ENCODE peak calls at places on chromosomes 3 and 15, in five cellular contexts. P, F, Y, W and Z are unnamed samples. For H3K36me3 and H3K4me1, the result is how much of the 10 kb centered on the place peaks cover.

GRCh38 chr3:159764211-159765024 is 224.2 kb upstream of the IL12A start:
- DNase-seq in F (peak), P (peak), Y (peak), W (peak), Z (peak)

GRCh38 chr3:195806916-195807231 is 4.9 kb downstream of the MUC4 start:
- DNase-seq in F (no peak), P (no peak), W (no peak), Y (no peak), Z (no peak)

GRCh38 chr15:73265536-73266153 is 103.1 kb downstream of the HCN4 start:
- DNase-seq in P (peak), F (peak), Y (no peak), W (no peak), Z (peak)

GRCh38 chr3:110583373-110583935 is 488.2 kb upstream of the NECTIN3 start:
- DNase-seq in F (no peak), P (no peak), Y (no peak), W (no peak), Z (peak)

GRCh38 chr3:109532257-109533216 is 195.2 kb upstream of the DPPA4 start:
- DNase-seq in P (peak), W (no peak), F (no peak), Y (no peak), Z (peak)

GRCh38 chr15:74327756-74328155 is 39.7 kb downstream of the CYP11A1 start:
- DNase-seq in Y (no peak), F (no peak), W (no peak), P (no peak), Z (no peak)

GRCh38 chr3:64121750-64122311 is 98.5 kb upstream of the PSMD6 start:
- DNase-seq in W (no peak), F (no peak), Y (no peak), P (no peak), Z (no peak)

GRCh38 chr15:31905054-31905453 is 125.3 kb upstream of the CHRNA7 start:
- DNase-seq in W (no peak), P (peak), F (peak), Y (no peak), Z (no peak)

GRCh38 chr3:70352215-70352614 is 39.8 kb upstream of the MDFIC2 start:
- DNase-seq in Y (no peak), P (no peak), W (no peak), F (no peak), Z (no peak)

GRCh38 chr15:31178705-31179104 is 77.2 kb upstream of the TRPM1 start:
- DNase-seq in P (no peak), Y (no peak), F (no peak), W (no peak), Z (no peak)

GRCh38 chr15:61137139-61137792 is 91.8 kb downstream of the RORA start:
- DNase-seq in W (no peak), Y (no peak), P (no peak), F (no peak), Z (no peak)

GRCh38 chr3:54857343-54857742 is 70.5 kb downstream of the LRTM1 start:
- DNase-seq in F (no peak), P (no peak), Y (no peak), W (no peak), Z (no peak)

GRCh38 chr3:54859204-54859603 is 68.7 kb downstream of the LRTM1 start:
- DNase-seq in P (no peak), F (no peak), W (no peak), Y (no peak), Z (no peak)

GRCh38 chr3:54861248-54862067 is 66.4 kb downstream of the LRTM1 start:
- DNase-seq in F (no peak), Y (no peak), P (no peak), W (peak), Z (no peak)

GRCh38 chr3:54856271-54856670 is 71.6 kb downstream of the LRTM1 start:
- DNase-seq in P (no peak), Y (no peak), W (no peak), F (no peak), Z (no peak)

DNA sequence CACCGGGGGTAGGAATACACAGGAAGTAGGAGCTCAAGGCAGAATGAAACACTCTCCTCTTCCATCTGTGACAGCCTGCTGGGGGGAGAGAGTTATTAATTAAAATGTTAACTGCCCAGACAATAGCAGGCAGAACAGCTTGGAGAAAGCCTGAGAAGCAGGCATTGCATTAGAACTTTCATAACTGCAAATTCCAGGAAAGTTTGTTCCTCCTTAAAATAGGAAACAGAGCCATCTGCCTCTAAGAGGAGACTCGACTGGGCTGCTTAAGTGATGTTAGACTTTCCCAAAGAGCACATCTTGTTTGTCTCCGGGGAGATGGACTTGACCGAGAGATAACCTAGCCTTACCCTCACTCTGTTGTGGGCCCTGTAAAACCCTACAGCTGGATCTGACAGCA is 69.5 kb downstream of the LRTM1 start:
- DNase-seq in F (no peak), P (no peak), Y (no peak), W (no peak), Z (no peak)
- H3K36me3 ChIP-seq in F (under half), P (under half), Y (under half), W (under half), Z (under half)

GRCh38 chr3:71428841-71429609 is 154.5 kb downstream of the FOXP1 start:
- DNase-seq in P (peak), W (peak), Y (peak), F (peak), Z (no peak)
- H3K4me1 ChIP-seq in P (under half), W (under half), Y (under half), F (under half), Z (under half)

GRCh38 chr3:39147711-39148115 is 5.7 kb downstream of the CSRNP1 start:
- DNase-seq in Y (peak), F (peak), P (peak), W (no peak), Z (no peak)
- H3K4me3 ChIP-seq in Y (peak), F (no peak), P (no peak), W (peak), Z (no peak)

GRCh38 chr3:156542101-156543042 is 12.5 kb downstream of the SSR3 start:
- DNase-seq in Y (no peak), W (no peak), F (no peak), P (no peak), Z (no peak)

GRCh38 chr3:156536524-156537316 is 18.2 kb downstream of the SSR3 start:
- DNase-seq in P (no peak), W (no peak), F (no peak), Y (no peak), Z (no peak)

GRCh38 chr3:156543043-156543555 is 11.8 kb downstream of the SSR3 start:
- DNase-seq in F (no peak), P (no peak), Y (no peak), W (no peak), Z (no peak)

GRCh38 chr3:156535798-156536197 is 19.1 kb downstream of the SSR3 start:
- DNase-seq in F (no peak), W (no peak), P (no peak), Y (no peak), Z (no peak)

DNA sequence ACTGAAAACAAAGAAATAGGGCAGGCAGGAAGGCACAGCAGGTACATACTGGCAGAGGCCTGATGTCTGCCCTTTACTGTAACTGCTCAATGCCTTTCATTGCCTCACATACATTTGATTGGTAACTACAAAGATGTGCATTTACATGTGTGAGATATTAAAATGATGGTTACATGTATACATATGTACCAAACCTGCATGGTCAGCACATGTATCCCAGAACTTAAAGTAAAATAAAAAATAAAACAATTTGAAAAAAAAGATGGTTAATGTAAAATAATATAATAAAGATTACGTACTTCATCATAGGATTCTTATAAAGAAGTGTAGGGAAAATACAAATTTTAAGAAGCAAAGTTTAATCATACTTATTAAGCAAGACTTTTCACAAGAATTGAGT is 15.1 kb downstream of the SSR3 start:
- DNase-seq in W (no peak), Y (no peak), P (no peak), F (no peak), Z (no peak)
- H3K36me3 ChIP-seq in W (under half), Y (under half), P (under half), F (under half), Z (under half)

DNA sequence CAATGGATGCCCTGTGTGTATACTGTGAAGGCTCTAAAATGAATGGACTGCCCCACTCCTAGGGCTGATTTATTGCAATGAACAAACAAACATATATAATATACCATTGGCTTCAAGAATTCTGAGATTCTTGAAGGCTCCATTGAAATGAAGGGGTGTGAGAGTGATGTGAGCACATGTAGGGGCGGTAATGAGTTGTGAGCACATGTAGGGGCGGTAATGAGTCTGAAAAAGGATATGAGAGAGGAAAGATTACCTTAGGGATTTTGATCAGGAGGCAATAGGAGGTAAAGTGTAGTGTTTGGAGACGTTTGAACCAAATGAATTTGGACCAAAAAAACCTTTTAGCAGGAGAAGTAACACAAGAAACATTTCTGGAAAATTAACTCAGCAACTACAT is 3.7 kb downstream of the FAM162A start:
- DNase-seq in P (no peak), F (no peak), Y (no peak), W (no peak), Z (no peak)
- H3K4me1 ChIP-seq in P (half or more), F (under half), Y (under half), W (half or more), Z (under half)

GRCh38 chr3:124586126-124587052 is 143.9 kb upstream of the UMPS start:
- DNase-seq in F (no peak), P (no peak), W (no peak), Y (no peak), Z (no peak)
- H3K4me3 ChIP-seq in F (no peak), P (no peak), W (peak), Y (no peak), Z (peak)

DNA sequence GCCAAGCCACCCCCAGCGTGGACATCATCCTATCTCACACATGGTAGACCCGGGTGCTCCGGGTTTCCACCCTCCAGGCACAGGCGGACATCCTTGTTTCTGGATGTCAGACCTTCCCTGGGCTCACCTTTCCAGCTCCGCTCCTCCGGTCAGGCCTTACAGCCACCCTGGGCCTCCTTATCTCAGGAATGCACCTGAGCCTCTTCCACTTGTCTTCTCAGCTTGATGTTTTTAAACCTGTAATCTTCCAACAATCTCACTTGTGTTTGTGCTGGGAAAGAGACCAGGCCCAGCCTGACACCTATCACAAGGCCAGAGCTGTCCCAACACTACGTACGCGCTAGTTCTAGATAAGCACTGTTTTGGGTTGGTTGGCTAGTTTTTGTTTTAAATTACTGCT is 53.9 kb downstream of the NIPA2 start:
- DNase-seq in P (no peak), W (peak), Y (peak), F (peak), Z (peak)
- H3K36me3 ChIP-seq in P (under half), W (half or more), Y (under half), F (under half), Z (under half)